ENCODE peak calls at places on chromosomes 7 and 10, in nine cellular contexts. One of them, this sample, is unnamed.

GRCh38 chr7:867001-867405 is 9.4 kb upstream of the GET4 start:
- DNase-seq in Caco-2: no peak
- DNase-seq in hepatocyte: no peak
- DNase-seq in GM12865: no peak
- DNase-seq in HepG2: no peak
- DNase-seq in RWPE1: peak; percentile 26
- DNase-seq in cardiac fibroblast: peak; percentile 77
- DNase-seq in fibroblast of pulmonary artery: peak; percentile 51
- DNase-seq in pancreas: no peak
- DNase-seq in this sample: no peak

GRCh38 chr10:107487284-107487683 is 322.8 kb upstream of the SORCS1 start:
- DNase-seq in Caco-2: no peak
- DNase-seq in hepatocyte: no peak
- DNase-seq in GM12865: no peak
- DNase-seq in HepG2: no peak
- DNase-seq in RWPE1: peak; percentile 49
- DNase-seq in cardiac fibroblast: peak; percentile 17
- DNase-seq in fibroblast of pulmonary artery: no peak
- DNase-seq in pancreas: no peak
- DNase-seq in this sample: no peak

GRCh38 chr10:49161411-49161997 is 26.7 kb downstream of the TMEM273 start:
- DNase-seq in Caco-2: no peak
- DNase-seq in hepatocyte: peak; percentile 45
- DNase-seq in GM12865: no peak
- DNase-seq in HepG2: no peak
- DNase-seq in RWPE1: no peak
- DNase-seq in cardiac fibroblast: peak; percentile 68
- DNase-seq in fibroblast of pulmonary artery: peak; percentile 46
- DNase-seq in pancreas: no peak
- DNase-seq in this sample: no peak

GRCh38 chr7:28579571-28579970 is 167.3 kb downstream of the CREB5 start:
- DNase-seq in Caco-2: no peak
- DNase-seq in hepatocyte: no peak
- DNase-seq in GM12865: no peak
- DNase-seq in HepG2: no peak
- DNase-seq in RWPE1: no peak
- DNase-seq in cardiac fibroblast: no peak
- DNase-seq in fibroblast of pulmonary artery: no peak
- DNase-seq in pancreas: no peak
- DNase-seq in this sample: no peak

GRCh38 chr7:112481833-112482669 is 1.3 kb downstream of the LSMEM1 start:
- DNase-seq in Caco-2: peak; percentile 41
- DNase-seq in hepatocyte: peak; percentile 48
- DNase-seq in GM12865: no peak
- DNase-seq in HepG2: no peak
- DNase-seq in RWPE1: peak; percentile 82
- DNase-seq in cardiac fibroblast: peak; percentile 88
- DNase-seq in fibroblast of pulmonary artery: peak; percentile 67
- DNase-seq in pancreas: no peak
- DNase-seq in this sample: no peak

GRCh38 chr7:81264116-81264515 is 345.3 kb upstream of the SEMA3C start:
- DNase-seq in Caco-2: no peak
- DNase-seq in hepatocyte: no peak
- DNase-seq in GM12865: no peak
- DNase-seq in HepG2: no peak
- DNase-seq in RWPE1: no peak
- DNase-seq in cardiac fibroblast: peak; percentile 57
- DNase-seq in fibroblast of pulmonary artery: peak; percentile 27
- DNase-seq in pancreas: no peak
- DNase-seq in this sample: no peak

GRCh38 chr7:151586531-151587270 is 67.0 kb upstream of the RHEB start:
- DNase-seq in Caco-2: no peak
- DNase-seq in hepatocyte: no peak
- DNase-seq in GM12865: no peak
- DNase-seq in HepG2: no peak
- DNase-seq in RWPE1: no peak
- DNase-seq in cardiac fibroblast: no peak
- DNase-seq in fibroblast of pulmonary artery: no peak
- DNase-seq in pancreas: no peak
- DNase-seq in this sample: no peak

GRCh38 chr7:6181136-6181535 is 91.3 kb downstream of the CYTH3 start:
- DNase-seq in Caco-2: no peak
- DNase-seq in hepatocyte: no peak
- DNase-seq in GM12865: peak; percentile 43
- DNase-seq in HepG2: no peak
- DNase-seq in RWPE1: no peak
- DNase-seq in cardiac fibroblast: no peak
- DNase-seq in fibroblast of pulmonary artery: no peak
- DNase-seq in pancreas: no peak
- DNase-seq in this sample: no peak

GRCh38 chr10:78664929-78665525 is 403.7 kb upstream of the ZMIZ1 start:
- DNase-seq in Caco-2: no peak
- DNase-seq in hepatocyte: no peak
- DNase-seq in GM12865: peak; percentile 47
- DNase-seq in HepG2: no peak
- DNase-seq in RWPE1: no peak
- DNase-seq in cardiac fibroblast: peak; percentile 72
- DNase-seq in fibroblast of pulmonary artery: peak; percentile 66
- DNase-seq in pancreas: no peak
- DNase-seq in this sample: no peak

GRCh38 chr7:2172311-2173183 is 60.2 kb downstream of the MAD1L1 start:
- DNase-seq in Caco-2: no peak
- DNase-seq in hepatocyte: peak; percentile 83
- DNase-seq in GM12865: no peak
- DNase-seq in HepG2: peak; percentile 76
- DNase-seq in RWPE1: peak; percentile 77
- DNase-seq in cardiac fibroblast: peak; percentile 88
- DNase-seq in fibroblast of pulmonary artery: peak; percentile 93
- DNase-seq in pancreas: no peak
- DNase-seq in this sample: no peak

GRCh38 chr10:95906675-95907453 is 911 bp upstream of the CC2D2B start:
- DNase-seq in Caco-2: peak; percentile 59
- DNase-seq in hepatocyte: peak; percentile 80
- DNase-seq in GM12865: peak; percentile 69
- DNase-seq in HepG2: peak; percentile 58
- DNase-seq in RWPE1: peak; percentile 54
- DNase-seq in cardiac fibroblast: peak; percentile 70
- DNase-seq in fibroblast of pulmonary artery: peak; percentile 74
- DNase-seq in pancreas: peak; percentile 60
- DNase-seq in this sample: peak; percentile 25
- TF ChIP-seq CTCF in Caco-2: no peak
- TF ChIP-seq CTCF in hepatocyte: peak; percentile 35
- TF ChIP-seq CTCF in GM12865: peak; percentile 18
- TF ChIP-seq CTCF in HepG2: peak; percentile 46
- TF ChIP-seq CTCF in RWPE1: no peak
- TF ChIP-seq CTCF in cardiac fibroblast: peak; percentile 36
- TF ChIP-seq CTCF in fibroblast of pulmonary artery: peak; percentile 35
- TF ChIP-seq CTCF in pancreas: no peak
- TF ChIP-seq CTCF in this sample: no peak

DNA sequence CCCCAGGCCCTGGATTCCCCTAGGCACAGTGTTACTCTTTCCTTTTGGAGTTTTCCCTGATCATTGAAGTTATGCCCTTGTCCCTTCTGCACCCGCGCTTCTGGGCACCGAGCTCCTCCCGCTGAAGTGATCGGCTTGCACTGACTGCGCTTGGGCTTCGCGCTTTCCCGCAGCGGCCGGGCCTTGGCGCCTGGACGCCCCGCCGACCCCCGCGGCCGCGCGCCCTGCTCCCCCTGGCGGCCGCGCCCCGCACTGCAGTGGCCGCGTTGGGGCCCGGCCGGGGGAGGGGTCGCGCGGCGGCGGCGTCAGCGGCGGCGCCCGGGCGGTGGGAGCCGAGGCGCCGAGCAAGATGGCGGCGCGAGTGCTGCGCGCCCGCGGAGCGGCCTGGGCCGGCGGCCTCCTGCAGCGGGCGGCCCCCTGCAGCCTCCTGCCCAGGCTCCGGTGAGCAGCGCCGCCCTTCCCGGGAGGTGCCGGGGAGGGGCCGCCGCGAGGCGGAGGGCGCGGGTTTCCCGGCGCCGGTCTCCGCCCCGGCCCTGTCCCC is at the start of gene NIPSNAP2:
- DNase-seq in Caco-2: peak; percentile 63
- DNase-seq in hepatocyte: peak; percentile 88
- DNase-seq in GM12865: peak; percentile 77
- DNase-seq in HepG2: no peak
- DNase-seq in RWPE1: peak; percentile 67
- DNase-seq in cardiac fibroblast: peak; percentile 43
- DNase-seq in fibroblast of pulmonary artery: peak; percentile 53
- DNase-seq in pancreas: peak; percentile 87
- DNase-seq in this sample: peak; percentile 79
- TF ChIP-seq CTCF in Caco-2: peak; percentile 39
- TF ChIP-seq CTCF in hepatocyte: peak; percentile 25
- TF ChIP-seq CTCF in GM12865: peak; percentile 68
- TF ChIP-seq CTCF in HepG2: peak; percentile 54
- TF ChIP-seq CTCF in RWPE1: peak; percentile 98
- TF ChIP-seq CTCF in cardiac fibroblast: no peak
- TF ChIP-seq CTCF in fibroblast of pulmonary artery: no peak
- TF ChIP-seq CTCF in pancreas: peak; percentile 13
- TF ChIP-seq CTCF in this sample: peak; percentile 67

GRCh38 chr10:71468363-71469094 is 71.8 kb downstream of the CDH23 start:
- DNase-seq in Caco-2: no peak
- DNase-seq in hepatocyte: no peak
- DNase-seq in GM12865: no peak
- DNase-seq in HepG2: no peak
- DNase-seq in RWPE1: no peak
- DNase-seq in cardiac fibroblast: no peak
- DNase-seq in fibroblast of pulmonary artery: no peak
- DNase-seq in pancreas: no peak
- DNase-seq in this sample: no peak

GRCh38 chr10:71466330-71466729 is 69.6 kb downstream of the CDH23 start:
- DNase-seq in Caco-2: no peak
- DNase-seq in hepatocyte: no peak
- DNase-seq in GM12865: no peak
- DNase-seq in HepG2: no peak
- DNase-seq in RWPE1: no peak
- DNase-seq in cardiac fibroblast: no peak
- DNase-seq in fibroblast of pulmonary artery: no peak
- DNase-seq in pancreas: no peak
- DNase-seq in this sample: no peak

GRCh38 chr10:71467161-71467560 is 70.4 kb downstream of the CDH23 start:
- DNase-seq in Caco-2: no peak
- DNase-seq in hepatocyte: no peak
- DNase-seq in GM12865: no peak
- DNase-seq in HepG2: no peak
- DNase-seq in RWPE1: no peak
- DNase-seq in cardiac fibroblast: no peak
- DNase-seq in fibroblast of pulmonary artery: no peak
- DNase-seq in pancreas: no peak
- DNase-seq in this sample: no peak

GRCh38 chr10:71465576-71466252 is 69.0 kb downstream of the CDH23 start:
- DNase-seq in Caco-2: no peak
- DNase-seq in hepatocyte: no peak
- DNase-seq in GM12865: no peak
- DNase-seq in HepG2: no peak
- DNase-seq in RWPE1: no peak
- DNase-seq in cardiac fibroblast: peak; percentile 3
- DNase-seq in fibroblast of pulmonary artery: no peak
- DNase-seq in pancreas: no peak
- DNase-seq in this sample: no peak

GRCh38 chr10:71467569-71468362 is 71.0 kb downstream of the CDH23 start:
- DNase-seq in Caco-2: no peak
- DNase-seq in hepatocyte: no peak
- DNase-seq in GM12865: no peak
- DNase-seq in HepG2: no peak
- DNase-seq in RWPE1: no peak
- DNase-seq in cardiac fibroblast: no peak
- DNase-seq in fibroblast of pulmonary artery: no peak
- DNase-seq in pancreas: no peak
- DNase-seq in this sample: no peak
- TF ChIP-seq CTCF in Caco-2: no peak
- TF ChIP-seq CTCF in hepatocyte: no peak
- TF ChIP-seq CTCF in GM12865: no peak
- TF ChIP-seq CTCF in HepG2: no peak
- TF ChIP-seq CTCF in RWPE1: no peak
- TF ChIP-seq CTCF in cardiac fibroblast: no peak
- TF ChIP-seq CTCF in fibroblast of pulmonary artery: no peak
- TF ChIP-seq CTCF in pancreas: no peak
- TF ChIP-seq CTCF in this sample: no peak

DNA sequence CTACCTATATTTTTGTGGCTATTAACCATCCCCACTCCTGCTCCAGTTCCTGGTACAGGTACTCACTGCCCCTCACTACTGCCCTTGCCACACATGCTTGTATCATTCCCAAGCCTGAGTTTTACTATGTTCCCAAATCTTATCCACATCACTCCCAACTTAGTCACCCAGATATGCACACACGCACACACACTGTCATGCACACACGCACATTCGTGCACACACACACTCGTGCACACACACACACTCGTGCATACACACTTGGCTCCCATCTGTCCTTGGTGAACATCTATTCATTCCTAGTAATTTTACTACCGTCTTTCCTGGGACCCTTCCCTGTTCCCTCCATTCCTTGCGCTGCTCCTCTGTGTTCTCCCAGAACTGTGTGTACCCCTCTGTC is 287.2 kb upstream of the RNF32 start:
- DNase-seq in Caco-2: no peak
- DNase-seq in hepatocyte: no peak
- DNase-seq in GM12865: no peak
- DNase-seq in HepG2: no peak
- DNase-seq in RWPE1: no peak
- DNase-seq in cardiac fibroblast: no peak
- DNase-seq in fibroblast of pulmonary artery: no peak
- DNase-seq in pancreas: no peak
- DNase-seq in this sample: no peak
- TF ChIP-seq CTCF in Caco-2: no peak
- TF ChIP-seq CTCF in hepatocyte: no peak
- TF ChIP-seq CTCF in GM12865: no peak
- TF ChIP-seq CTCF in HepG2: no peak
- TF ChIP-seq CTCF in RWPE1: no peak
- TF ChIP-seq CTCF in cardiac fibroblast: no peak
- TF ChIP-seq CTCF in fibroblast of pulmonary artery: no peak
- TF ChIP-seq CTCF in pancreas: no peak
- TF ChIP-seq CTCF in this sample: no peak

GRCh38 chr7:149007615-149008014 is 20.7 kb downstream of the PDIA4 start:
- DNase-seq in Caco-2: no peak
- DNase-seq in hepatocyte: no peak
- DNase-seq in GM12865: no peak
- DNase-seq in HepG2: no peak
- DNase-seq in RWPE1: no peak
- DNase-seq in cardiac fibroblast: no peak
- DNase-seq in fibroblast of pulmonary artery: no peak
- DNase-seq in pancreas: no peak
- DNase-seq in this sample: no peak
- TF ChIP-seq CTCF in Caco-2: no peak
- TF ChIP-seq CTCF in hepatocyte: no peak
- TF ChIP-seq CTCF in GM12865: peak; percentile 6
- TF ChIP-seq CTCF in HepG2: peak; percentile 42
- TF ChIP-seq CTCF in RWPE1: no peak
- TF ChIP-seq CTCF in cardiac fibroblast: peak; percentile 9
- TF ChIP-seq CTCF in fibroblast of pulmonary artery: peak; percentile 15
- TF ChIP-seq CTCF in pancreas: no peak
- TF ChIP-seq CTCF in this sample: no peak

DNA sequence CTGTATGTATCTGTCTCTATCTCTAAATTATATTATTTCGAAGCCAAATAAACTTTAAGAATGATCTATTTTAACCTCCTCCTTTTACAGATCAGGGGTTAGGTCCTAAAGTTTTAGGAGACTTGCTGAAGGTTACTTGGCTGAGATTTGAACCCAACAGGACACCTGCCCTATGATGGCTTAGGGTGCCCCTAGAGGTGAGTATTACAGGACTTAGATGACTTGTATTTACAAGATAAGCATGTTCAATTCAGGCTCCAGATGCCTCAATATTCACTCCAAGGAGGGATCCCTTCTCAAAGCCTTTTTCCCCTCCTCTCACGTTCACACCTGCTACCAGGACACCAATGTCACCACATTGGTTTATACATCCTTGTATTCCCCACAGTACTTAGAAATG is 872.4 kb upstream of the AUTS2 start:
- DNase-seq in Caco-2: no peak
- DNase-seq in hepatocyte: no peak
- DNase-seq in GM12865: no peak
- DNase-seq in HepG2: no peak
- DNase-seq in RWPE1: no peak
- DNase-seq in cardiac fibroblast: no peak
- DNase-seq in fibroblast of pulmonary artery: no peak
- DNase-seq in pancreas: no peak
- DNase-seq in this sample: no peak
- TF ChIP-seq CTCF in Caco-2: no peak
- TF ChIP-seq CTCF in hepatocyte: no peak
- TF ChIP-seq CTCF in GM12865: no peak
- TF ChIP-seq CTCF in HepG2: no peak
- TF ChIP-seq CTCF in RWPE1: no peak
- TF ChIP-seq CTCF in cardiac fibroblast: no peak
- TF ChIP-seq CTCF in fibroblast of pulmonary artery: no peak
- TF ChIP-seq CTCF in pancreas: no peak
- TF ChIP-seq CTCF in this sample: no peak